ENCODE peak calls at places on chromosome 14, in four cellular contexts. Z is K562, R is endothelial cell of umbilical vein, T is GM12878. A is an unnamed sample. For H3K4me1, the result is how much of the 10 kb centered on the place peaks cover.

GRCh38 chr14:23694085-23694975 is 58.2 kb downstream of the DHRS2 start:
- DNase-seq in Z (no peak), R (no peak), T (no peak), A (peak)

GRCh38 chr14:89481167-89481566 is 64.1 kb upstream of the FOXN3 start:
- DNase-seq in Z (no peak), R (no peak), T (no peak), A (no peak)

GRCh38 chr14:48568252-48568651 is 892.8 kb upstream of the MDGA2 start:
- DNase-seq in Z (no peak), R (no peak), T (no peak), A (no peak)

GRCh38 chr14:44297437-44297836 is 209.6 kb downstream of the FSCB start:
- DNase-seq in Z (no peak), R (no peak), T (no peak), A (no peak)

GRCh38 chr14:24394275-24394674 is 4.5 kb upstream of the NYNRIN start:
- DNase-seq in Z (no peak), R (no peak), T (no peak), A (no peak)

GRCh38 chr14:100719976-100720520 is 6.6 kb upstream of the DLK1 start:
- DNase-seq in Z (no peak), R (no peak), T (no peak), A (no peak)

GRCh38 chr14:42000450-42000849 is 393.8 kb downstream of the LRFN5 start:
- DNase-seq in Z (no peak), R (no peak), T (no peak), A (no peak)

GRCh38 chr14:87108726-87109125 is 884.3 kb downstream of the GALC start:
- DNase-seq in Z (no peak), R (no peak), T (no peak), A (peak)

GRCh38 chr14:69658664-69659261 is 47.4 kb downstream of the SUSD6 start:
- DNase-seq in Z (peak), R (no peak), T (no peak), A (peak)

GRCh38 chr14:42141328-42141727 is 534.7 kb downstream of the LRFN5 start:
- DNase-seq in Z (no peak), R (no peak), T (no peak), A (no peak)

DNA sequence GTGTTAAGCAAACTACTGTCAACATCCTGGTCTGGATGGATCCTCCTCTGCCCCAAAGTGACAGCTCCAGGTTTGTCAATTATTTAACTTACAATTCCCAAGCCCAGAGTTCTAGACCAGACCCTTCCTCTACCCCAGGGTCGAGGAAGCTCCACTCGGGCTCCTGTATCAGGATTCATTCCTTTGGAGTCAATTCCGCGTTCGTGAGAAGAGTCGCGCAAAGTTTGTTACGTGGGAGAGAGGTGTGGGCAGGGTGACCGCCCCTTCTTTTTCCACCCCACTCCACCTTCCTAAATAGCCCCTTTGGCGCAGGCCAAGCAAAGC is 479 bp downstream of the SEL1L start:
- DNase-seq in Z (no peak), R (no peak), T (no peak), A (no peak)
- H3K4me1 ChIP-seq in Z (under half), R (under half), T (under half), A (under half)

GRCh38 chr14:104600805-104601204 is 3.8 kb downstream of the TMEM179 start:
- DNase-seq in Z (no peak), R (no peak), T (no peak), A (no peak)

GRCh38 chr14:104600141-104600643 is 4.4 kb downstream of the TMEM179 start:
- DNase-seq in Z (no peak), R (no peak), T (no peak), A (no peak)

GRCh38 chr14:104598039-104598438 is 6.5 kb downstream of the TMEM179 start:
- DNase-seq in Z (no peak), R (no peak), T (no peak), A (no peak)

GRCh38 chr14:104598461-104599273 is 5.9 kb downstream of the TMEM179 start:
- DNase-seq in Z (no peak), R (no peak), T (no peak), A (no peak)

DNA sequence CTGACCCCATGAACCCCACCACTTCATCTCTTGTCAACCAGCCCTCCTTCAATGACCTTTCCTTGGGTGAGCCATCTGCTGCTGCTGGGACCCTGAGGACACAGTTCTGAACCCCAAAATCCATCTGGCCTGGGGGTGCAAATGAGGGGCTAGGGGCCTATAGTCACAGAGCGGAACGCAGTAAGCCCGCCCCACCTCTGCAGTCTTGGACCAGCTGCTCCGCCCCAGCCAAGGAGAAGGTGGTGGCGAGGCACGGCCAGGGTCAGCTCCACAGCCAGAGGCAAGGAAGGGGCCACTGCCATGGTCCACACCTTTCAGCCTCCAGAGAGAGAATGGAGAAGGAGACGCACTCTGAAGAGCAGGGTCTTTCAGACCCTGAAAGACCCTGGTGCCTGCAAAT is 5.1 kb downstream of the TMEM179 start:
- DNase-seq in Z (no peak), R (no peak), T (no peak), A (no peak)
- TF ChIP-seq FOS in Z (no peak), R (no peak), T (no peak), A (no peak)

DNA sequence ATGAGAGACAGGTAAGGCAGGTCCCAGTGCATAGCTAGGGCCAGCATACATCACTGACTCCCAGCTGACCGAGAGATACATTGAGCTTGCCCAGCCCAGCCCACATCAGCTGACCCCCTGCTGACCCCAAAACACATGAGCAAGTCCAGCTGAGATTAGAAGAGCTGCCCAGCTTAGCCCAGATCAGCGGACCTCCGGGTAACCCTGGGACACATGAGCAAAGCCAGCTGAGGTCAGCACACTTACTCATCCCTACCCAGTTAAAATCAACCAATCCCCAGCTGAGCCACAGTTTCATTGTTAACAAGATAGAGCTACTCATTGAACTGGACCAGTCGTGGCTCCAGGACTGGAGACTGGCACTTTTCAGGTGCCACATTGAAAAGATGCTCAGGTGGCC is 21.8 kb upstream of the FBXO34 start:
- DNase-seq in Z (no peak), R (no peak), T (no peak), A (peak)
- H3K4me1 ChIP-seq in Z (under half), R (under half), T (under half), A (under half)

GRCh38 chr14:38618514-38618913 is 362.6 kb upstream of the CLEC14A start:
- DNase-seq in Z (no peak), R (no peak), T (no peak), A (no peak)

GRCh38 chr14:38611928-38612327 is 356.0 kb upstream of the CLEC14A start:
- DNase-seq in Z (no peak), R (no peak), T (no peak), A (no peak)

GRCh38 chr14:38616959-38617358 is 361.1 kb upstream of the CLEC14A start:
- DNase-seq in Z (no peak), R (no peak), T (no peak), A (peak)
- TF ChIP-seq FOS in Z (no peak), R (no peak), T (no peak), A (no peak)

GRCh38 chr14:91354221-91354916 is 63.3 kb downstream of the CCDC88C start:
- DNase-seq in Z (no peak), R (no peak), T (no peak), A (no peak)
- H3K4me1 ChIP-seq in Z (under half), R (under half), T (half or more), A (under half)

GRCh38 chr14:52063107-52063506 is 5.8 kb downstream of the NID2 start:
- DNase-seq in Z (no peak), R (no peak), T (no peak), A (peak)
- TF ChIP-seq FOS in Z (no peak), R (no peak), T (no peak), A (no peak)

DNA sequence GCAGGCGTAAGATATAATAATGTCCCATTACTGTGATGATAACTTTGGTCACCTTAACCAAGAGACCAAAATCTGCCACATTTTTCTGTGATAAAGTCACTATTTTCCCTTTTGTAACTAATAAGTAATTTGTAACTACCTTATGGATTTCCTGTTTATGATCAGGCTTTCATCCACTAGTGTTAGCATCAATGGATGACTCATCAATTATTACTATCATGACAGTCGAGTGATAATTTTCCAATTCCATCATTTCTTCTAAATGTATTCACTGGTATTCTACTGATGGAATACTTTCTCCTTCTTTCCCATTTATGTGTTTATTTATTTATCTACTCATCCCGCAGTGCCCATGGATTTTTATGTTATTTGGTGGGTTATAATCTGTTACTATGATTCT is 148.4 kb downstream of the UNC79 start:
- DNase-seq in Z (no peak), R (no peak), T (no peak), A (no peak)
- H3K4me1 ChIP-seq in Z (under half), R (under half), T (under half), A (under half)